ENCODE peak calls at places on chromosomes 16 and 17, in ten cellular contexts. A is OCI-LY7; J is HFF-Myc; P is tibial artery; G is stomach; U is CD8-positive, alpha-beta T cell; Q is K562; H is AG10803; D is cardiac muscle cell; R is coronary artery. I is an unnamed sample.

GRCh38 chr17:40121191-40121885 is 433 bp upstream of the MSL1 start:
- DNase-seq in A (peak; percentile 51), J (no peak), P (no peak), G (no peak), U (peak; percentile 29), Q (peak; percentile 39), H (peak; percentile 49), D (peak; percentile 65), R (peak; percentile 78), I (no peak)

GRCh38 chr17:19759934-19760530 is 11.9 kb upstream of the ALDH3A1 start:
- DNase-seq in A (no peak), J (no peak), P (peak; percentile 28), G (peak; percentile 20), U (no peak), Q (no peak), H (no peak), D (no peak), R (peak; percentile 41), I (no peak)

GRCh38 chr16:51880776-51881175 is 666.2 kb downstream of the TOX3 start:
- DNase-seq in A (no peak), J (peak; percentile 46), P (no peak), G (no peak), U (no peak), Q (no peak), H (peak; percentile 64), D (no peak), R (no peak), I (peak; percentile 47)

GRCh38 chr17:65356524-65356923 is 204.9 kb downstream of the AXIN2 start:
- DNase-seq in A (no peak), J (no peak), P (no peak), G (no peak), U (no peak), Q (no peak), H (no peak), D (no peak), R (no peak), I (no peak)

GRCh38 chr17:31580331-31581021 is 189.0 kb downstream of the RAB11FIP4 start:
- DNase-seq in A (no peak), J (no peak), P (peak; percentile 90), G (peak; percentile 44), U (no peak), Q (no peak), H (peak; percentile 81), D (no peak), R (no peak), I (peak; percentile 75)

GRCh38 chr17:65564793-65565192 is 3.3 kb upstream of the AXIN2 start:
- DNase-seq in A (no peak), J (no peak), P (no peak), G (peak; percentile 55), U (no peak), Q (no peak), H (no peak), D (peak; percentile 46), R (no peak), I (peak; percentile 55)

GRCh38 chr16:19884611-19885455 is at the start of gene GPRC5B:
- DNase-seq in A (peak; percentile 29), J (no peak), P (no peak), G (peak; percentile 60), U (peak; percentile 46), Q (peak; percentile 62), H (no peak), D (peak; percentile 84), R (no peak), I (no peak)

GRCh38 chr16:17238285-17239028 is 232.3 kb downstream of the XYLT1 start:
- DNase-seq in A (no peak), J (no peak), P (no peak), G (no peak), U (no peak), Q (no peak), H (peak; percentile 33), D (no peak), R (no peak), I (no peak)

GRCh38 chr16:51321251-51321650 is 170.2 kb upstream of the SALL1 start:
- DNase-seq in A (no peak), J (no peak), P (no peak), G (no peak), U (no peak), Q (no peak), H (peak; percentile 48), D (no peak), R (no peak), I (no peak)

GRCh38 chr17:57006040-57006439 is 28.1 kb downstream of the SCPEP1 start:
- DNase-seq in A (peak; percentile 23), J (no peak), P (no peak), G (no peak), U (no peak), Q (peak; percentile 41), H (no peak), D (no peak), R (no peak), I (no peak)

GRCh38 chr17:75641343-75641742 is 8.1 kb downstream of the SMIM5 start:
- DNase-seq in A (no peak), J (no peak), P (no peak), G (no peak), U (no peak), Q (no peak), H (no peak), D (no peak), R (peak; percentile 68), I (no peak)

GRCh38 chr17:37570527-37571093 is 38.6 kb downstream of the SYNRG start:
- DNase-seq in A (peak; percentile 57), J (peak; percentile 21), P (no peak), G (peak; percentile 48), U (peak; percentile 37), Q (peak; percentile 47), H (peak; percentile 37), D (peak; percentile 63), R (no peak), I (peak; percentile 61)

DNA sequence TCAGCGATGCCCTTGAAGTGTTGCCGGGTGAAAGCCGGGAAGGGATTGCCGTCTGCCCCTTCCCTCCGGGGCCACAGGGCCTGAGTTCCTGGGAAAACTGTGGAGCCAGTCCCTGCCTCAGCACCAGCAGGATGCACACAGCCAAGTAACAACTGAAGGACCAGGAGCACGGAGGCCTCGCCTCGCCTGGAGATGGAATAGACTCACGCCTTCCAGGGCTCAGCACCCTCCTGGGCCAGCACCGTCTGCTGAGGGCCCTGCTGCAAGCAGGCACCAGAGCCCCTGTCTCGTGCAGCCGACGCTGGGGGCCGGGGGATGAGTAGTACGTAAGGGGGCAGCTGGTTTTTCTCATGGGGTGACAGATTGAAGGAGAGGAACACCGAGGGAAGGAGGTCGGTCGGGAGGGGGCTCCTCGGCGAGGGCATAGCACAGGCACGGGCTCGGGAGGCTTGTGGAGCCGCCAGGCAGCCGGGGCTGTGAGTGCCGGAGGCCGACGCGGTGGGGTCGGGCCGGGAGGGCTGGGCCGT is 6.4 kb downstream of the CBFA2T3 start:
- DNase-seq in A (peak; percentile 46), J (no peak), P (no peak), G (no peak), U (peak; percentile 13), Q (no peak), H (no peak), D (peak; percentile 83), R (no peak), I (no peak)
- H3K4me3 ChIP-seq in A (peak overlapping the region; percentile 60), J (no peak overlapping the region), P (no peak overlapping the region), G (no peak overlapping the region), U (no peak overlapping the region), Q (no peak overlapping the region), H (no peak overlapping the region), D (no peak overlapping the region), R (no peak overlapping the region), I (no peak overlapping the region)

GRCh38 chr16:21236831-21237230 is 3.3 kb downstream of the ANKS4B start:
- DNase-seq in A (no peak), J (no peak), P (no peak), G (no peak), U (no peak), Q (no peak), H (no peak), D (no peak), R (no peak), I (no peak)
- TF ChIP-seq CTCF in A (no peak), J (no peak), P (no peak), G (no peak), U (no peak), Q (no peak), H (no peak), D (no peak), R (no peak), I (no peak)

GRCh38 chr17:68749742-68750562 is 148.8 kb upstream of the FAM20A start:
- DNase-seq in A (no peak), J (no peak), P (no peak), G (no peak), U (no peak), Q (no peak), H (no peak), D (no peak), R (no peak), I (peak; percentile 40)
- H3K4me3 ChIP-seq in A (no peak overlapping the region), J (no peak overlapping the region), P (peak overlapping the region; percentile 37), G (no peak overlapping the region), U (no peak overlapping the region), Q (no peak overlapping the region), H (no peak overlapping the region), D (no peak overlapping the region), R (no peak overlapping the region), I (peak overlapping the region; percentile 11)

GRCh38 chr17:79887451-79887991 is 48.3 kb upstream of the CBX4 start:
- DNase-seq in A (no peak), J (no peak), P (no peak), G (no peak), U (no peak), Q (no peak), H (no peak), D (no peak), R (no peak), I (no peak)
- TF ChIP-seq CTCF in A (no peak), J (no peak), P (no peak), G (no peak), U (no peak), Q (no peak), H (no peak), D (no peak), R (no peak), I (no peak)

GRCh38 chr17:16473286-16474011 is 18.5 kb downstream of the LRRC75A start:
- DNase-seq in A (no peak), J (no peak), P (no peak), G (no peak), U (no peak), Q (no peak), H (no peak), D (no peak), R (no peak), I (no peak)
- H3K4me3 ChIP-seq in A (no peak overlapping the region), J (no peak overlapping the region), P (no peak overlapping the region), G (no peak overlapping the region), U (no peak overlapping the region), Q (no peak overlapping the region), H (no peak overlapping the region), D (no peak overlapping the region), R (no peak overlapping the region), I (no peak overlapping the region)

DNA sequence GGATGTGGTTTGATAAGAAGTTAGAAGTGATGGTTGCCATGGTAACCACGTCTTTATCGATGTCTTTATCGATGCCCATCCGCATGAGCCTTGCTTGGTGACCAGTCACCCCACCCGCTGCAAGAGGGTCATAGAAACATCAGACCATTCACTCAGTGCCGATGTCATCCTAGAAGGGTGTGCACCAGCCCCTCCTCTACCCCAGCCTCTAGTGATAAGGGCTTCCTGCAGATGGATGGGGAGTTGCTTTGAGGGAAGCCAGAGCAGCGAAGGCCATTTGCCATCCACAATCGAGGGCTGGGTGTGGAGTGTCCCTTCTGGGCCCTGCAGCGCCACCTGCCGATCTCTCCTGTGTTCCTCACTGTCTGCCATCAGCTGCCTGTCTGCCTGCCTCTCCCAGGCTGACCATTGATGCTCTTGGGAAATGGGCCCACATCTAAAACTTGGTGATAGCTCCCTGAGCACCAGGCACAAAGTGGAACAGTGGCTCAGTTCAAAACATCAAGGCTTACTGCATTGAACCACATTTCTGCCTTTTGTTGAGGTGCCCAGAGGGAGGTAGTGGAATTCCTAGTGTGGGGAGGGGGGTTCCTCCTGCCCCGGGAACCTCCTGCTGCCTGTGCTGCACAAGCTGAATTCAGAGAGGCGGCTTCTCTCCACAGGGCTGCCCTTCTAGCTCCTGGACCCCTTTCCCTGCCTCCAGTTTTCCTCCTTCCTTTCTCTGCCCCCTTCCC is 8.9 kb downstream of the CALB2 start:
- DNase-seq in A (peak; percentile 37), J (no peak), P (no peak), G (peak; percentile 28), U (no peak), Q (peak; percentile 79), H (peak; percentile 35), D (peak; percentile 76), R (no peak), I (no peak)
- TF ChIP-seq CTCF in A (peak; percentile 77), J (peak; percentile 74), P (no peak), G (peak; percentile 10), U (peak; percentile 14), Q (peak; percentile 90), H (peak; percentile 64), D (peak; percentile 80), R (no peak), I (peak; percentile 80)